ENCODE peak calls at places on chromosome 6, in six cellular contexts. Q is IMR-90; Y is CD4-positive, CD25-positive, alpha-beta regulatory T cell; U is fibroblast of mammary gland; L is Ammon's horn; I is activated B cell treated with CpG ODN at 0.5 μM for 24 hours. F is an unnamed sample.

GRCh38 chr6:109834595-109835437 is 143.3 kb upstream of the GPR6 start:
- DNase-seq in Q (no peak), Y (no peak), U (no peak), L (no peak), I (no peak), F (no peak)

GRCh38 chr6:16623029-16623653 is 138.1 kb downstream of the ATXN1 start:
- DNase-seq in Q (peak), Y (no peak), U (peak), L (no peak), I (no peak), F (peak)

GRCh38 chr6:1756472-1757129 is 146.9 kb downstream of the FOXC1 start:
- DNase-seq in Q (no peak), Y (no peak), U (no peak), L (no peak), I (no peak), F (no peak)

GRCh38 chr6:15793288-15793687 is 130.5 kb upstream of the DTNBP1 start:
- DNase-seq in Q (peak), Y (no peak), U (peak), L (no peak), I (no peak), F (peak)

GRCh38 chr6:117906905-117907599 is at the start of gene SLC35F1:
- DNase-seq in Q (peak), Y (no peak), U (no peak), L (peak), I (peak), F (peak)

GRCh38 chr6:94052754-94053153 is 633.4 kb upstream of the EPHA7 start:
- DNase-seq in Q (no peak), Y (no peak), U (peak), L (no peak), I (no peak), F (no peak)

GRCh38 chr6:154232013-154232920 is 124.3 kb downstream of the IPCEF1 start:
- DNase-seq in Q (peak), Y (no peak), U (peak), L (no peak), I (no peak), F (peak)

GRCh38 chr6:45031601-45032000 is 296.5 kb upstream of the RUNX2 start:
- DNase-seq in Q (no peak), Y (no peak), U (peak), L (no peak), I (no peak), F (no peak)